ENCODE peak calls at places on chromosome 21, in eight cellular contexts. One of them, this sample, is unnamed.

GRCh38 chr21:21973806-21974205 is 975.6 kb downstream of the NCAM2 start:
- DNase-seq in body of pancreas: no peak
- DNase-seq in heart left ventricle: no peak
- DNase-seq in HFFc6: no peak
- DNase-seq in colonic mucosa: no peak
- DNase-seq in endothelial cell: no peak
- DNase-seq in psoas muscle: no peak
- DNase-seq in fibroblast of villous mesenchyme: no peak
- DNase-seq in this sample: no peak

GRCh38 chr21:34020005-34020847 is 53.2 kb upstream of the MRPS6 start:
- DNase-seq in body of pancreas: no peak
- DNase-seq in heart left ventricle: no peak
- DNase-seq in HFFc6: no peak
- DNase-seq in colonic mucosa: no peak
- DNase-seq in endothelial cell: no peak
- DNase-seq in psoas muscle: no peak
- DNase-seq in fibroblast of villous mesenchyme: no peak
- DNase-seq in this sample: no peak

GRCh38 chr21:30580132-30580531 is 10.1 kb downstream of the KRTAP22-2 start:
- DNase-seq in body of pancreas: no peak
- DNase-seq in heart left ventricle: no peak
- DNase-seq in HFFc6: no peak
- DNase-seq in colonic mucosa: no peak
- DNase-seq in endothelial cell: no peak
- DNase-seq in psoas muscle: no peak
- DNase-seq in fibroblast of villous mesenchyme: no peak
- DNase-seq in this sample: no peak

GRCh38 chr21:18369115-18369514 is 34.5 kb downstream of the TMPRSS15 start:
- DNase-seq in body of pancreas: no peak
- DNase-seq in heart left ventricle: no peak
- DNase-seq in HFFc6: no peak
- DNase-seq in colonic mucosa: no peak
- DNase-seq in endothelial cell: peak; percentile 10
- DNase-seq in psoas muscle: no peak
- DNase-seq in fibroblast of villous mesenchyme: no peak
- DNase-seq in this sample: no peak

GRCh38 chr21:28099296-28099695 is 893.4 kb downstream of the LTN1 start:
- DNase-seq in body of pancreas: peak; percentile 38
- DNase-seq in heart left ventricle: peak; percentile 60
- DNase-seq in HFFc6: no peak
- DNase-seq in colonic mucosa: peak; percentile 25
- DNase-seq in endothelial cell: no peak
- DNase-seq in psoas muscle: peak; percentile 32
- DNase-seq in fibroblast of villous mesenchyme: peak; percentile 33
- DNase-seq in this sample: no peak

GRCh38 chr21:16571594-16571993 is 841.8 kb downstream of the USP25 start:
- DNase-seq in body of pancreas: no peak
- DNase-seq in heart left ventricle: no peak
- DNase-seq in HFFc6: no peak
- DNase-seq in colonic mucosa: no peak
- DNase-seq in endothelial cell: no peak
- DNase-seq in psoas muscle: no peak
- DNase-seq in fibroblast of villous mesenchyme: peak; percentile 33
- DNase-seq in this sample: no peak

GRCh38 chr21:45977396-45977795 is 4.2 kb upstream of the COL6A1 start:
- DNase-seq in body of pancreas: no peak
- DNase-seq in heart left ventricle: peak; percentile 44
- DNase-seq in HFFc6: no peak
- DNase-seq in colonic mucosa: no peak
- DNase-seq in endothelial cell: peak; percentile 11
- DNase-seq in psoas muscle: peak; percentile 37
- DNase-seq in fibroblast of villous mesenchyme: no peak
- DNase-seq in this sample: no peak

GRCh38 chr21:30072496-30072895 is 94.1 kb downstream of the CLDN17 start:
- DNase-seq in body of pancreas: peak; percentile 19
- DNase-seq in heart left ventricle: no peak
- DNase-seq in HFFc6: no peak
- DNase-seq in colonic mucosa: peak; percentile 46
- DNase-seq in endothelial cell: peak; percentile 52
- DNase-seq in psoas muscle: no peak
- DNase-seq in fibroblast of villous mesenchyme: no peak
- DNase-seq in this sample: no peak

GRCh38 chr21:44508426-44508710 is 31.6 kb downstream of the KRTAP10-1 start:
- DNase-seq in body of pancreas: no peak
- DNase-seq in heart left ventricle: no peak
- DNase-seq in HFFc6: no peak
- DNase-seq in colonic mucosa: no peak
- DNase-seq in endothelial cell: no peak
- DNase-seq in psoas muscle: no peak
- DNase-seq in fibroblast of villous mesenchyme: no peak
- DNase-seq in this sample: no peak

GRCh38 chr21:29508311-29508710 is 209.6 kb downstream of the BACH1 start:
- DNase-seq in body of pancreas: no peak
- DNase-seq in heart left ventricle: no peak
- DNase-seq in HFFc6: no peak
- DNase-seq in colonic mucosa: no peak
- DNase-seq in endothelial cell: no peak
- DNase-seq in psoas muscle: no peak
- DNase-seq in fibroblast of villous mesenchyme: no peak
- DNase-seq in this sample: no peak

GRCh38 chr21:44947930-44948331 is 8.1 kb downstream of the SLX9 start:
- DNase-seq in body of pancreas: peak; percentile 37
- DNase-seq in heart left ventricle: no peak
- DNase-seq in HFFc6: no peak
- DNase-seq in colonic mucosa: no peak
- DNase-seq in endothelial cell: no peak
- DNase-seq in psoas muscle: peak; percentile 92
- DNase-seq in fibroblast of villous mesenchyme: no peak
- DNase-seq in this sample: no peak

GRCh38 chr21:17397703-17398102 is 115.1 kb upstream of the CXADR start:
- DNase-seq in body of pancreas: no peak
- DNase-seq in heart left ventricle: no peak
- DNase-seq in HFFc6: no peak
- DNase-seq in colonic mucosa: no peak
- DNase-seq in endothelial cell: no peak
- DNase-seq in psoas muscle: no peak
- DNase-seq in fibroblast of villous mesenchyme: no peak
- DNase-seq in this sample: no peak

GRCh38 chr21:40143822-40144525 is 276.7 kb downstream of the PCP4 start:
- DNase-seq in body of pancreas: peak; percentile 70
- DNase-seq in heart left ventricle: no peak
- DNase-seq in HFFc6: peak; percentile 37
- DNase-seq in colonic mucosa: peak; percentile 43
- DNase-seq in endothelial cell: peak; percentile 61
- DNase-seq in psoas muscle: peak; percentile 23
- DNase-seq in fibroblast of villous mesenchyme: peak; percentile 13
- DNase-seq in this sample: no peak

GRCh38 chr21:16377857-16378256 is 648.1 kb downstream of the USP25 start:
- DNase-seq in body of pancreas: no peak
- DNase-seq in heart left ventricle: no peak
- DNase-seq in HFFc6: no peak
- DNase-seq in colonic mucosa: no peak
- DNase-seq in endothelial cell: no peak
- DNase-seq in psoas muscle: no peak
- DNase-seq in fibroblast of villous mesenchyme: peak; percentile 5
- DNase-seq in this sample: no peak

GRCh38 chr21:18350216-18350615 is 53.4 kb downstream of the TMPRSS15 start:
- DNase-seq in body of pancreas: no peak
- DNase-seq in heart left ventricle: no peak
- DNase-seq in HFFc6: no peak
- DNase-seq in colonic mucosa: no peak
- DNase-seq in endothelial cell: no peak
- DNase-seq in psoas muscle: no peak
- DNase-seq in fibroblast of villous mesenchyme: no peak
- DNase-seq in this sample: no peak

GRCh38 chr21:34606621-34607020 is 8.3 kb downstream of the RCAN1 start:
- DNase-seq in body of pancreas: no peak
- DNase-seq in heart left ventricle: no peak
- DNase-seq in HFFc6: no peak
- DNase-seq in colonic mucosa: no peak
- DNase-seq in endothelial cell: no peak
- DNase-seq in psoas muscle: no peak
- DNase-seq in fibroblast of villous mesenchyme: no peak
- DNase-seq in this sample: no peak

GRCh38 chr21:29267666-29268065 is 31.1 kb upstream of the BACH1 start:
- DNase-seq in body of pancreas: no peak
- DNase-seq in heart left ventricle: no peak
- DNase-seq in HFFc6: no peak
- DNase-seq in colonic mucosa: no peak
- DNase-seq in endothelial cell: no peak
- DNase-seq in psoas muscle: no peak
- DNase-seq in fibroblast of villous mesenchyme: no peak
- DNase-seq in this sample: no peak

GRCh38 chr21:39575778-39576177 is 37.0 kb upstream of the B3GALT5 start:
- DNase-seq in body of pancreas: no peak
- DNase-seq in heart left ventricle: no peak
- DNase-seq in HFFc6: no peak
- DNase-seq in colonic mucosa: no peak
- DNase-seq in endothelial cell: no peak
- DNase-seq in psoas muscle: no peak
- DNase-seq in fibroblast of villous mesenchyme: no peak
- DNase-seq in this sample: no peak

GRCh38 chr21:16741228-16741665 is 771.6 kb upstream of the CXADR start:
- DNase-seq in body of pancreas: no peak
- DNase-seq in heart left ventricle: no peak
- DNase-seq in HFFc6: no peak
- DNase-seq in colonic mucosa: no peak
- DNase-seq in endothelial cell: no peak
- DNase-seq in psoas muscle: no peak
- DNase-seq in fibroblast of villous mesenchyme: no peak
- DNase-seq in this sample: no peak

GRCh38 chr21:45439171-45439872 is 34.4 kb downstream of the COL18A1 start:
- DNase-seq in body of pancreas: peak; percentile 83
- DNase-seq in heart left ventricle: peak; percentile 84
- DNase-seq in HFFc6: peak; percentile 79
- DNase-seq in colonic mucosa: peak; percentile 86
- DNase-seq in endothelial cell: peak; percentile 86
- DNase-seq in psoas muscle: peak; percentile 84
- DNase-seq in fibroblast of villous mesenchyme: peak; percentile 96
- DNase-seq in this sample: peak; percentile 84

GRCh38 chr21:45281411-45282282 is 6.0 kb downstream of the POFUT2 start:
- DNase-seq in body of pancreas: peak; percentile 9
- DNase-seq in heart left ventricle: peak; percentile 6
- DNase-seq in HFFc6: no peak
- DNase-seq in colonic mucosa: no peak
- DNase-seq in endothelial cell: no peak
- DNase-seq in psoas muscle: no peak
- DNase-seq in fibroblast of villous mesenchyme: no peak
- DNase-seq in this sample: no peak

GRCh38 chr21:15850645-15851044 is 120.9 kb downstream of the USP25 start:
- DNase-seq in body of pancreas: no peak
- DNase-seq in heart left ventricle: no peak
- DNase-seq in HFFc6: peak; percentile 41
- DNase-seq in colonic mucosa: no peak
- DNase-seq in endothelial cell: no peak
- DNase-seq in psoas muscle: no peak
- DNase-seq in fibroblast of villous mesenchyme: peak; percentile 62
- DNase-seq in this sample: no peak

GRCh38 chr21:18547347-18547746 is 143.8 kb upstream of the TMPRSS15 start:
- DNase-seq in body of pancreas: no peak
- DNase-seq in heart left ventricle: no peak
- DNase-seq in HFFc6: no peak
- DNase-seq in colonic mucosa: no peak
- DNase-seq in endothelial cell: no peak
- DNase-seq in psoas muscle: no peak
- DNase-seq in fibroblast of villous mesenchyme: no peak
- DNase-seq in this sample: no peak

DNA sequence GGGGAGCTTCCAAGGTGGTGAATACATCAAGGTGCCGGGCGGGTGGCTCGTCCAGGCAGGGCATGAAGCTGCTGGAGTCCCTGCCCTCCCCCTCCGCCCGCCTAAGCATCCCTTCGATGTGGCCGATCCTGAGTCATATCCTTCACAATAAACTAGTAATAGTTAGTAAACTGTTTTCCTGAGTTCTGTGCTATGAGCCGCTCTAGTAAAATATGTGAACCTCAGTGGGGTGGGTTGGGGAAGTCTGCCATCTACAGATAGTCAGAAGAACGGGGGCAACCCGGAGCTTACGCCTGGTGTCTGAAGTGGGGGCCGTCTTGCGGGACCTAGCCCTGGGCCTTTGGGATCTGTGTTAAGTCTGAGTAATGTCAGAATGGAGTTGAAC is 21.6 kb downstream of the C2CD2 start:
- DNase-seq in body of pancreas: no peak
- DNase-seq in heart left ventricle: no peak
- DNase-seq in HFFc6: peak; percentile 91
- DNase-seq in colonic mucosa: no peak
- DNase-seq in endothelial cell: no peak
- DNase-seq in psoas muscle: peak; percentile 38
- DNase-seq in fibroblast of villous mesenchyme: peak; percentile 82
- DNase-seq in this sample: no peak
- TF ChIP-seq CTCF in body of pancreas: no peak
- TF ChIP-seq CTCF in heart left ventricle: no peak
- TF ChIP-seq CTCF in HFFc6: peak; percentile 68
- TF ChIP-seq CTCF in colonic mucosa: no peak
- TF ChIP-seq CTCF in endothelial cell: no peak
- TF ChIP-seq CTCF in psoas muscle: no peak
- TF ChIP-seq CTCF in fibroblast of villous mesenchyme: peak; percentile 26
- TF ChIP-seq CTCF in this sample: no peak

GRCh38 chr21:14480601-14481000 is 65.5 kb downstream of the SAMSN1 start:
- DNase-seq in body of pancreas: no peak
- DNase-seq in heart left ventricle: no peak
- DNase-seq in HFFc6: no peak
- DNase-seq in colonic mucosa: peak; percentile 49
- DNase-seq in endothelial cell: no peak
- DNase-seq in psoas muscle: no peak
- DNase-seq in fibroblast of villous mesenchyme: no peak
- DNase-seq in this sample: no peak
- TF ChIP-seq CTCF in body of pancreas: no peak
- TF ChIP-seq CTCF in heart left ventricle: no peak
- TF ChIP-seq CTCF in HFFc6: no peak
- TF ChIP-seq CTCF in colonic mucosa: no peak
- TF ChIP-seq CTCF in endothelial cell: no peak
- TF ChIP-seq CTCF in psoas muscle: no peak
- TF ChIP-seq CTCF in fibroblast of villous mesenchyme: no peak
- TF ChIP-seq CTCF in this sample: no peak

GRCh38 chr21:31710586-31710985 is 21.3 kb downstream of the SCAF4 start:
- DNase-seq in body of pancreas: no peak
- DNase-seq in heart left ventricle: no peak
- DNase-seq in HFFc6: peak; percentile 71
- DNase-seq in colonic mucosa: no peak
- DNase-seq in endothelial cell: no peak
- DNase-seq in psoas muscle: no peak
- DNase-seq in fibroblast of villous mesenchyme: peak; percentile 41
- DNase-seq in this sample: no peak
- TF ChIP-seq CTCF in body of pancreas: no peak
- TF ChIP-seq CTCF in heart left ventricle: no peak
- TF ChIP-seq CTCF in HFFc6: no peak
- TF ChIP-seq CTCF in colonic mucosa: no peak
- TF ChIP-seq CTCF in endothelial cell: no peak
- TF ChIP-seq CTCF in psoas muscle: no peak
- TF ChIP-seq CTCF in fibroblast of villous mesenchyme: no peak
- TF ChIP-seq CTCF in this sample: no peak

DNA sequence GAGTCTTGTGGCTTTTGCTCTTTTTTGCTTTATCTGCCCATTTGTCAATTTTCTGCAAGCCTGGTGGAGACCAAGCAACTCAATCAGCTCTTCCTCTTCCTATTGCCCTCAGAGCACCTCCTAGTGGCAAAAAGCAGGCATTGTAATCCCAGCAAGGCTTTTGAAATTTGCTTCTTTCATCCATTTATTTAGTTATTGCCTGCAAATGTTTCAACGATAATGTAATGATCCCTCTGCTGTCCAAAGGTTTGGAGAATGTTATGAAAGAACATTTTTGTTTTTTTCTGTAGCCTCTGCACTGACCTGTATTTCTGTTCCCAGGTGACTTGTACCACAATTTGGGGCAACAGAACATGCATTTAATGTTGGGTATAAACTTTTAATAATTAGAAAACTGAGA is 127.8 kb downstream of the GABPA start:
- DNase-seq in body of pancreas: no peak
- DNase-seq in heart left ventricle: no peak
- DNase-seq in HFFc6: peak; percentile 39
- DNase-seq in colonic mucosa: no peak
- DNase-seq in endothelial cell: no peak
- DNase-seq in psoas muscle: no peak
- DNase-seq in fibroblast of villous mesenchyme: peak; percentile 50
- DNase-seq in this sample: no peak
- TF ChIP-seq CTCF in body of pancreas: peak; percentile 56
- TF ChIP-seq CTCF in heart left ventricle: peak; percentile 39
- TF ChIP-seq CTCF in HFFc6: peak; percentile 87
- TF ChIP-seq CTCF in colonic mucosa: peak; percentile 70
- TF ChIP-seq CTCF in endothelial cell: peak; percentile 58
- TF ChIP-seq CTCF in psoas muscle: peak; percentile 26
- TF ChIP-seq CTCF in fibroblast of villous mesenchyme: peak; percentile 89
- TF ChIP-seq CTCF in this sample: peak; percentile 63

This sample was measured in natural killer cell.